ENCODE peak calls at places on chromosome 6, in seven cellular contexts. W is stimulated activated CD4-positive, alpha-beta T cell treated with anti-CD3 and anti-CD28 coated beads, Interleukin-12 subunit alpha, Interleukin-12 subunit beta, amount 100 ng/mL, for 4 hours; K is NCI-H2029; R is DMS153; C is prostate gland; B is activated effector memory CD4-positive, alpha-beta T cell treated with anti-CD3 and anti-CD28 coated beads, Interleukin-2, amount 50 U/mL, for 16 hours; Z is activated naive CD8-positive, alpha-beta T cell treated with anti-CD3 and anti-CD28 coated beads, Interleukin-2, amount 50 U/mL, for 24 hours. P is an unnamed sample.

GRCh38 chr6:45344900-45345299 is 16.8 kb downstream of the RUNX2 start:
- DNase-seq in W (no peak), K (no peak), R (no peak), C (no peak), B (no peak), Z (no peak), P (no peak)

GRCh38 chr6:117494694-117495318 is 12.3 kb downstream of the DCBLD1 start:
- DNase-seq in W (no peak), K (no peak), R (no peak), C (no peak), B (no peak), Z (no peak), P (no peak)

GRCh38 chr6:167750956-167751358 is 75.8 kb upstream of the AFDN start:
- DNase-seq in W (no peak), K (peak), R (peak), C (peak), B (no peak), Z (no peak), P (peak)

GRCh38 chr6:127515794-127516675 is 3.1 kb downstream of the MTCL3 start:
- DNase-seq in W (peak), K (peak), R (peak), C (peak), B (peak), Z (peak), P (peak)

GRCh38 chr6:158607411-158608170 is 37.0 kb downstream of the DYNLT1 start:
- DNase-seq in W (no peak), K (no peak), R (no peak), C (no peak), B (no peak), Z (no peak), P (no peak)

GRCh38 chr6:1396952-1397868 is 7.8 kb downstream of the FOXF2 start:
- DNase-seq in W (peak), K (peak), R (peak), C (peak), B (peak), Z (peak), P (peak)

GRCh38 chr6:113004691-113005270 is 657.7 kb downstream of the RFPL4B start:
- DNase-seq in W (no peak), K (no peak), R (no peak), C (no peak), B (no peak), Z (no peak), P (no peak)

GRCh38 chr6:16336056-16336810 is 97.8 kb downstream of the GMPR start:
- DNase-seq in W (no peak), K (no peak), R (no peak), C (peak), B (no peak), Z (no peak), P (no peak)